ENCODE peak calls at places on chromosomes 1 and 21, in four cellular contexts. T, W, A and V are unnamed samples.

GRCh38 chr1:230854423-230854822 is 13.9 kb downstream of the C1orf198 start:
- DNase-seq in A (no peak), T (no peak), W (no peak), V (no peak)

GRCh38 chr1:110890474-110891196 is 17.7 kb downstream of the CD53 start:
- DNase-seq in T (no peak), A (no peak), W (no peak), V (no peak)

GRCh38 chr1:97200627-97201026 is 479.0 kb downstream of the PTBP2 start:
- DNase-seq in A (no peak), W (no peak), T (no peak), V (no peak)

GRCh38 chr1:172397221-172397620 is 23.3 kb upstream of the C1orf105 start:
- DNase-seq in W (peak; percentile 90), A (no peak), T (no peak), V (no peak)

GRCh38 chr1:47231314-47232186 is 475 bp downstream of the TAL1 start:
- DNase-seq in W (peak; percentile 34), A (no peak), T (no peak), V (peak; percentile 55)

GRCh38 chr1:10779841-10780240 is 16.6 kb downstream of the CASZ1 start:
- DNase-seq in T (no peak), A (no peak), W (no peak), V (no peak)

GRCh38 chr1:156691665-156692408 is 13.5 kb downstream of the CRABP2 start:
- DNase-seq in W (peak; percentile 69), A (peak; percentile 50), T (no peak), V (peak; percentile 49)

GRCh38 chr1:167431261-167431908 is 86.9 kb downstream of the CD247 start:
- DNase-seq in W (no peak), A (peak; percentile 64), T (peak; percentile 48), V (no peak)

GRCh38 chr1:32897082-32898049 is 3.8 kb downstream of the TMEM54 start:
- DNase-seq in W (no peak), A (no peak), T (no peak), V (no peak)

GRCh38 chr1:115300087-115300856 is 37.8 kb downstream of the NGF start:
- DNase-seq in W (peak; percentile 66), A (no peak), T (peak; percentile 30), V (no peak)

GRCh38 chr1:214362188-214362882 is 81.4 kb downstream of the SMYD2 start:
- DNase-seq in T (no peak), A (no peak), W (peak; percentile 86), V (no peak)

GRCh38 chr1:213276236-213276635 is 225.2 kb downstream of the RPS6KC1 start:
- DNase-seq in A (no peak), T (no peak), W (no peak), V (no peak)

GRCh38 chr1:159168043-159168442 is 3.4 kb upstream of the CADM3 start:
- DNase-seq in W (no peak), A (no peak), T (no peak), V (no peak)

GRCh38 chr1:15345711-15346355 is 63.9 kb upstream of the EFHD2 start:
- DNase-seq in A (no peak), T (no peak), W (no peak), V (no peak)

GRCh38 chr1:202184750-202185460 is 8.7 kb upstream of the LGR6 start:
- DNase-seq in W (peak; percentile 78), T (peak; percentile 68), A (peak; percentile 95), V (peak; percentile 92)

GRCh38 chr1:117389284-117389683 is 22.0 kb downstream of the MAN1A2 start:
- DNase-seq in T (no peak), W (no peak), A (peak; percentile 14), V (no peak)

GRCh38 chr1:107135466-107135865 is 5.4 kb upstream of the NTNG1 start:
- DNase-seq in A (no peak), W (peak; percentile 57), T (peak; percentile 73), V (peak; percentile 68)

GRCh38 chr1:21623411-21623961 is 45.7 kb downstream of the RAP1GAP start:
- DNase-seq in W (no peak), A (no peak), T (no peak), V (no peak)

GRCh38 chr1:29454616-29455380 is 218.5 kb downstream of the PTPRU start:
- DNase-seq in T (no peak), W (no peak), A (no peak), V (no peak)

GRCh38 chr1:78236711-78237110 is 190.9 kb downstream of the GIPC2 start:
- DNase-seq in W (peak; percentile 55), A (no peak), T (no peak), V (no peak)

GRCh38 chr21:27291006-27291405 is 324.1 kb upstream of the ADAMTS5 start:
- DNase-seq in A (no peak), W (peak; percentile 36), T (no peak), V (no peak)

GRCh38 chr1:232974971-232975370 is 24.6 kb downstream of the NTPCR start:
- DNase-seq in A (no peak), T (no peak), W (peak; percentile 88), V (no peak)

GRCh38 chr1:89633745-89634625 is 1.1 kb downstream of the LRRC8C start:
- DNase-seq in W (peak; percentile 47), A (no peak), T (peak; percentile 55), V (peak; percentile 8)

GRCh38 chr1:110690966-110691365 is 16.2 kb upstream of the KCNA3 start:
- DNase-seq in W (no peak), A (no peak), T (no peak), V (no peak)

GRCh38 chr1:30518696-30519095 is 204.7 kb downstream of the MATN1 start:
- DNase-seq in W (peak; percentile 58), T (no peak), A (no peak), V (no peak)

GRCh38 chr21:38839683-38840286 is 34.1 kb downstream of the ETS2 start:
- DNase-seq in T (no peak), W (peak; percentile 94), A (no peak), V (no peak)

GRCh38 chr1:16352842-16353535 is 709 bp upstream of the FBXO42 start:
- DNase-seq in T (peak; percentile 71), W (no peak), A (no peak), V (no peak)

GRCh38 chr1:17539526-17540254 is at the start of gene ARHGEF10L:
- DNase-seq in W (no peak), T (no peak), A (peak; percentile 45), V (no peak)

GRCh38 chr21:45539796-45540600 is 2.2 kb downstream of the SLC19A1 start:
- DNase-seq in A (peak; percentile 18), T (no peak), W (no peak), V (peak; percentile 2)

GRCh38 chr1:28812669-28813468 is 899 bp downstream of the OPRD1 start:
- DNase-seq in T (no peak), W (no peak), A (no peak), V (no peak)

GRCh38 chr1:4001461-4001860 is 101.4 kb upstream of the C1orf174 start:
- DNase-seq in A (no peak), W (no peak), T (no peak), V (no peak)

GRCh38 chr21:45855248-45855801 is 126.2 kb upstream of the COL6A1 start:
- DNase-seq in W (no peak), A (peak; percentile 7), T (no peak), V (no peak)

GRCh38 chr1:204828352-204828850 is 42.3 kb upstream of the NFASC start:
- DNase-seq in T (no peak), W (peak; percentile 67), A (peak; percentile 92), V (peak; percentile 84)

GRCh38 chr21:46215436-46216131 is 13.0 kb downstream of the LSS start:
- DNase-seq in T (no peak), W (no peak), A (no peak), V (no peak)

GRCh38 chr1:52268372-52268771 is 97.6 kb downstream of the CC2D1B start:
- DNase-seq in W (peak; percentile 15), T (no peak), A (no peak), V (peak; percentile 37)

GRCh38 chr1:45568421-45568820 is 15.4 kb upstream of the NASP start:
- DNase-seq in T (no peak), A (no peak), W (no peak), V (no peak)

GRCh38 chr1:45573231-45573804 is 10.5 kb upstream of the NASP start:
- DNase-seq in W (no peak), A (no peak), T (no peak), V (no peak)

GRCh38 chr1:45567911-45568310 is 15.9 kb upstream of the NASP start:
- DNase-seq in A (no peak), W (no peak), T (no peak), V (no peak)

GRCh38 chr1:45569571-45569961 is 14.3 kb upstream of the NASP start:
- DNase-seq in T (no peak), W (no peak), A (no peak), V (no peak)

DNA sequence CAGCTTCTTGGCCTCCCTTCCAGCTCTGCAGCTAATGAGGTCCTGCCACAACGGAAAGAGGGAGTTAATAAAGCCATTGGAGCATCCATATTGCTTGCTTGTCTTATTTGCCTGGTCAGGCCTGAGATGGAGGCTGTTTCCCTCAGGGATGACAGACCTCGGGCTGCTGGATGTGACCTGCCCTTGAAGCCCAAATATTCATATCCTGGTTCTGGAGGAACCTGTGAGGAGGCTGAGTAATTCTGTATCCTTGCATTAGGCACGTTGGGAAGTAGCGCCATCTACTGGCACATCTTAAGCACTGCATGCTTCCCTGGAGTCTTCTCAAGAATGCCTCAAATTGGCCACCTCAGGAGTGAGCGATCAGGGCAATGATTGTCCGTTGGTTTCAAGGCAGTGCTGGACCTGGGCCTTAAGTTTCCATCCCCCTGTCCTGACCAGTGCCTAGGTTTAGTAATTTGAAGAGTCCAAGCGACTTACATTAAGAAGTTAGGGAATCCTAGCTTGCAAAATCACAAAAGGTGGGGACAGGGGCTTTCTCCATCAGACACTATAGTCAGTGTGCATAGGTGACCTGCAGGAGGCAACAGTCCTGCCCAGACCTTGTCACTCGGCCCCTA is 13.8 kb upstream of the NASP start:
- DNase-seq in T (peak; percentile 77), A (peak; percentile 75), W (peak; percentile 62), V (peak; percentile 71)
- TF ChIP-seq CTCF in T (peak; percentile 99), A (peak; percentile 96), W (peak; percentile 99), V (peak; percentile 94)

GRCh38 chr21:17554619-17555472 is 42.0 kb downstream of the CXADR start:
- DNase-seq in W (peak; percentile 5), A (no peak), T (peak; percentile 20), V (peak; percentile 6)
- TF ChIP-seq CTCF in W (peak; percentile 14), A (no peak), T (peak; percentile 70), V (peak; percentile 30)

DNA sequence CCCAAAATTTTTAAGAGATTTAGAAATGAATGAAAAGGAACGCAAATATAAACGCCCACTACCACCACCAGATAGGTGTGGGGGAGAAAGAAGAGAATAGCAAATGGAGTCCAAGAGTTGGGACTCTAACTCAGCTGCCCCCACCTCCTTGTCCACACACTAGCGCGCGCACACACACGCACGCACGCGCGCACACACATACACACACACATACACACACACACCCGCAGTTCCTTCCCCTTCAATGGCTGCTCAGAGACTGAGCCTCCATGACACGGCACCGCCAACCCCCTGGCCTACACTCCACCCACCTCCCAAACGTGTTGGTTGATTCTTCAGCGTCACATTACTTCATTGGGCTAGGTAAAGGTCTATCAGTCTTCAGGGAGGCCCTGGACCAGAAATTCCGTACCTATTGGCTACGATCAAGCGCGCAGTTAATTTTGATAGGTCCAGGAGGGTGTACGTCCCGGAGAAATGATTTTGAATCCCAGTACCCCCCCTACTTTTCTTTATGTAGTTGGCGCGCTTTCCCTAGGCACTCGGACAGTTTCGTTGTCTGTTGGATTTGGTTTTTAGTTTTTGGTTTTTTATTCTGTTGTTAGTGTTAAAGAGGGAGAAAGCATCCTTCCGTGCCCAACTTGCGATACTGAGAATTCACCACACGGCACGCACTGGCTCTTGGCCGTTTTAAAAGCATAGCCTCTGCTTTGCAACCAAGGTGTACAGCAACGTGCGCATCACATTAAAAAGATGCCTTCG is at the start of gene ANP32E:
- DNase-seq in T (peak; percentile 99), W (peak; percentile 100), A (peak; percentile 83), V (peak; percentile 82)
- TF ChIP-seq CTCF in T (peak; percentile 67), W (peak; percentile 32), A (no peak), V (no peak)

GRCh38 chr1:13832100-13832499 is 132.1 kb downstream of the PRDM2 start:
- DNase-seq in W (no peak), A (no peak), T (no peak), V (no peak)
- TF ChIP-seq CTCF in W (no peak), A (no peak), T (no peak), V (no peak)